ENCODE peak calls at places on chromosome 9, in seven cellular contexts. J is BJ; U is activated T-cell treated with anti-CD3 and anti-CD28 coated beads for 1 hour; W is coronary artery; H is stimulated activated CD4-positive, alpha-beta T cell treated with anti-CD3 and anti-CD28 coated beads, TNF-alpha, amount 100 ng/mL, for 24 hours; C is stimulated activated CD8-positive, alpha-beta memory T cell treated with anti-CD3 and anti-CD28 coated beads, Interleukin-2, amount 100 ng/mL, for 48 hours; V is stimulated activated naive CD4-positive, alpha-beta T cell. E is an unnamed sample.
A peak's percentile ranks its signal among the peaks of the same experiment; 100 is the strongest.

GRCh38 chr9:129932303-129933151 is 97.3 kb downstream of the USP20 start:
- DNase-seq in C (no peak), H (no peak), U (no peak), V (no peak), J (no peak), W (no peak), E (no peak)

GRCh38 chr9:129143461-129143927 is 32.3 kb downstream of the PTPA start:
- DNase-seq in V (no peak), C (no peak), W (peak; percentile 88), U (no peak), J (no peak), H (no peak), E (no peak)

GRCh38 chr9:119157196-119157595 is 212.0 kb downstream of the BRINP1 start:
- DNase-seq in C (no peak), V (no peak), J (no peak), H (no peak), W (no peak), U (no peak), E (no peak)

GRCh38 chr9:135078361-135078821 is 9.1 kb upstream of the OLFM1 start:
- DNase-seq in H (no peak), W (peak; percentile 49), J (no peak), U (no peak), C (no peak), V (no peak), E (peak; percentile 73)

GRCh38 chr9:79431019-79431679 is 140.6 kb upstream of the TLE4 start:
- DNase-seq in U (no peak), H (no peak), V (no peak), W (no peak), C (no peak), J (no peak), E (no peak)

GRCh38 chr9:129900263-129901041 is 65.2 kb downstream of the USP20 start:
- DNase-seq in H (no peak), W (no peak), V (no peak), J (no peak), C (no peak), U (no peak), E (no peak)

GRCh38 chr9:107431461-107431860 is 58.1 kb downstream of the KLF4 start:
- DNase-seq in W (no peak), H (no peak), U (no peak), J (no peak), V (no peak), C (no peak), E (no peak)

GRCh38 chr9:134186471-134187109 is 22.2 kb upstream of the RNU6ATAC start:
- DNase-seq in W (peak; percentile 65), U (no peak), J (no peak), V (no peak), H (no peak), C (no peak), E (no peak)

GRCh38 chr9:99000480-99001395 is 57.0 kb downstream of the COL15A1 start:
- DNase-seq in U (peak; percentile 53), V (peak; percentile 71), C (peak; percentile 16), W (no peak), J (no peak), H (peak; percentile 42), E (peak; percentile 38)

GRCh38 chr9:81683214-81683613 is 6.1 kb downstream of the TLE1 start:
- DNase-seq in H (no peak), C (no peak), W (no peak), V (no peak), J (no peak), U (no peak), E (no peak)

GRCh38 chr9:734831-735511 is 106.5 kb upstream of the DMRT1 start:
- DNase-seq in C (no peak), U (no peak), H (no peak), J (peak; percentile 83), V (no peak), W (peak; percentile 85), E (no peak)

GRCh38 chr9:121958530-121958929 is 134.6 kb downstream of the TTLL11 start:
- DNase-seq in V (no peak), C (no peak), U (no peak), W (no peak), J (no peak), H (no peak), E (no peak)

E was measured in D721Med.